ENCODE peak calls at places on chromosomes 11 and 22, in seven cellular contexts. Z, E, R, F, D, V and I are unnamed samples.

GRCh38 chr22:28230682-28231081 is 311.6 kb upstream of the PITPNB start:
- DNase-seq in Z (no peak), E (no peak), R (no peak), F (peak), D (no peak), V (no peak), I (no peak)

GRCh38 chr11:117814204-117814765 is 10.3 kb downstream of the FXYD2 start:
- DNase-seq in Z (no peak), E (no peak), R (no peak), F (no peak), D (no peak), V (no peak), I (peak)

GRCh38 chr11:20274031-20274430 is 89.5 kb upstream of the HTATIP2 start:
- DNase-seq in Z (no peak), E (no peak), R (peak), F (no peak), D (no peak), V (no peak), I (no peak)

GRCh38 chr11:46386674-46387073 is 4.9 kb downstream of the CHRM4 start:
- DNase-seq in Z (no peak), E (no peak), R (no peak), F (no peak), D (no peak), V (no peak), I (no peak)

GRCh38 chr11:113184498-113184897 is 129.9 kb upstream of the TTC12 start:
- DNase-seq in Z (peak), E (no peak), R (no peak), F (peak), D (no peak), V (no peak), I (peak)

GRCh38 chr11:78535920-78536319 is 38.7 kb downstream of the NARS2 start:
- DNase-seq in Z (no peak), E (no peak), R (no peak), F (no peak), D (no peak), V (no peak), I (no peak)

GRCh38 chr11:111634981-111635705 is 32.9 kb downstream of the SIK2 start:
- DNase-seq in Z (no peak), E (no peak), R (no peak), F (no peak), D (no peak), V (no peak), I (no peak)

GRCh38 chr11:70545626-70545945 is 147.3 kb downstream of the CTTN start:
- DNase-seq in Z (no peak), E (peak), R (no peak), F (peak), D (no peak), V (no peak), I (no peak)

GRCh38 chr11:15073361-15074205 is at the start of gene CALCB:
- DNase-seq in Z (no peak), E (no peak), R (peak), F (no peak), D (peak), V (peak), I (no peak)

GRCh38 chr11:75527938-75528845 is 2.5 kb upstream of the GDPD5 start:
- DNase-seq in Z (no peak), E (no peak), R (no peak), F (no peak), D (no peak), V (peak), I (no peak)

GRCh38 chr11:68643576-68643975 is 40.8 kb upstream of the GAL start:
- DNase-seq in Z (no peak), E (no peak), R (no peak), F (no peak), D (no peak), V (no peak), I (peak)

GRCh38 chr11:126104420-126104819 is 41.8 kb upstream of the CDON start:
- DNase-seq in Z (no peak), E (no peak), R (peak), F (no peak), D (no peak), V (peak), I (no peak)

GRCh38 chr11:69172674-69173073 is 16.9 kb downstream of the SMIM38 start:
- DNase-seq in Z (no peak), E (peak), R (no peak), F (no peak), D (no peak), V (no peak), I (no peak)

GRCh38 chr11:129999407-129999806 is 3.2 kb downstream of the PRDM10 start:
- DNase-seq in Z (no peak), E (no peak), R (no peak), F (no peak), D (no peak), V (no peak), I (no peak)

GRCh38 chr11:95434489-95435057 is 203.6 kb upstream of the SESN3 start:
- DNase-seq in Z (no peak), E (no peak), R (no peak), F (no peak), D (no peak), V (no peak), I (no peak)

GRCh38 chr11:27998552-27998951 is 109.4 kb downstream of the KIF18A start:
- DNase-seq in Z (no peak), E (no peak), R (no peak), F (peak), D (no peak), V (no peak), I (no peak)

GRCh38 chr11:11769362-11769761 is 72.4 kb upstream of the USP47 start:
- DNase-seq in Z (no peak), E (no peak), R (no peak), F (no peak), D (no peak), V (no peak), I (no peak)